ENCODE peak calls at places on chromosomes 12 and 14, in four cellular contexts. P, G, T and A are unnamed samples.

GRCh38 chr14:58607571-58608317 is 30.0 kb upstream of the DACT1 start:
- DNase-seq in P (no peak), G (peak; percentile 87), T (no peak), A (no peak)

GRCh38 chr12:46373303-46374182 is 970 bp upstream of the SLC38A2 start:
- DNase-seq in T (peak; percentile 69), P (no peak), G (peak; percentile 52), A (peak; percentile 35)

GRCh38 chr14:78245238-78245637 is 75.1 kb downstream of the NRXN3 start:
- DNase-seq in G (no peak), P (no peak), T (no peak), A (no peak)

GRCh38 chr12:88625316-88625715 is 45.0 kb upstream of the KITLG start:
- DNase-seq in P (no peak), T (no peak), G (no peak), A (no peak)

GRCh38 chr12:113325938-113326337 is 9.0 kb downstream of the SLC8B1 start:
- DNase-seq in P (no peak), G (no peak), T (no peak), A (no peak)

GRCh38 chr12:118061876-118062791 is 1.2 kb upstream of the WSB2 start:
- DNase-seq in T (peak; percentile 22), G (peak; percentile 48), P (peak; percentile 68), A (peak; percentile 71)

GRCh38 chr12:67794151-67794550 is 145.6 kb downstream of the DYRK2 start:
- DNase-seq in P (no peak), G (no peak), T (no peak), A (no peak)

GRCh38 chr12:50326636-50327284 is 43.4 kb upstream of the LIMA1 start:
- DNase-seq in G (peak; percentile 57), P (no peak), T (no peak), A (peak; percentile 31)

GRCh38 chr14:35285168-35285990 is 6.8 kb upstream of the PSMA6 start:
- DNase-seq in G (peak; percentile 62), P (no peak), T (peak; percentile 88), A (no peak)

GRCh38 chr12:123453165-123453564 is 4.8 kb upstream of the SNRNP35 start:
- DNase-seq in T (no peak), P (no peak), G (no peak), A (no peak)

GRCh38 chr14:52015411-52016030 is 26.2 kb downstream of the RTRAF start:
- DNase-seq in G (peak; percentile 29), T (peak; percentile 48), P (no peak), A (no peak)

GRCh38 chr12:125132698-125133400 is 67.6 kb downstream of the AACS start:
- DNase-seq in G (no peak), P (no peak), T (peak; percentile 86), A (no peak)

GRCh38 chr14:64775081-64775777 is 71.0 kb downstream of the PLEKHG3 start:
- DNase-seq in G (no peak), P (no peak), T (no peak), A (no peak)

GRCh38 chr12:93776581-93777018 is 99.4 kb downstream of the CRADD start:
- DNase-seq in G (no peak), P (no peak), T (no peak), A (no peak)

GRCh38 chr14:68245146-68246073 is 425.8 kb downstream of the RAD51B start:
- DNase-seq in T (no peak), P (no peak), G (peak; percentile 53), A (peak; percentile 68)

GRCh38 chr12:113292091-113292490 is 42.8 kb downstream of the SLC8B1 start:
- DNase-seq in G (peak; percentile 33), T (no peak), P (no peak), A (no peak)

GRCh38 chr12:51059086-51059485 is 11.0 kb downstream of the LETMD1 start:
- DNase-seq in T (no peak), G (no peak), P (no peak), A (no peak)

GRCh38 chr12:12379831-12380730 is 23.2 kb downstream of the BORCS5 start:
- DNase-seq in P (no peak), T (peak; percentile 21), G (no peak), A (no peak)

DNA sequence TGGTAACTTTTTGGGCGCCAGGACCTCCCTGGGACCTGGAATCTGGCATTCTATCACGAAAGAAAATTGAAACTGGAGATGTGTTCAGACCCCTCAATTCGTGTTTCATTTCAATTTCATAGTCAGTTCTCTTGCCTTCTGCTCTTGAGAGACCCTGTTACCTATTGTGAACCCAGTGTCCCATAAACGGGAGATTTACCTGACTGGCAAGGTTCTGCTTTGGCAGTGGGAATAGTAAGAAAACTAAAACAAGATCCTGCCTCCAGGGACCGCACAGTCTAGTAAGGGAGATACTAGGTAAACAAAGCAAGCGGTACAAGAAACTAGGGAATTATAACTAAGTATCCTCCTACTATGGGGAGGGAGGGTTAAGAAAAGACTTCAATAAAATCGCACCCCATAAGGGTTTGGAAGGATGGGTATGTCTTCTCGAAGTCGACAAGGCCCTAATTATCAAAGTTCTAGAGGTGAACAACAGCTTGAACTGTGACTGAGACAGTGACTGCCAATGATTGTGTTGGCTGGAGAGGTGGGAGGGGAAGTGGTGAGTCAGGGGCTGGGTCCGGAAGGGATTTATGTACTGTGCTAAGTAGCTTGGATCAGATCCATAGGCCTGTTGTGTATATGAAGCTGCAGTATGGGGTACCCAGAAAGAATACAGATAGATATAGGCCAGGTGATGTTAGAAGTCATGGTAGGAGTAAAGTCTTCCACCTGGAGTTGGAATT is 754 bp downstream of the ACSS3 start:
- DNase-seq in G (peak; percentile 22), P (no peak), T (no peak), A (no peak)
- H3K4me3 ChIP-seq in G (no peak overlapping the region), P (peak overlapping the region; percentile 87), T (no peak overlapping the region), A (no peak overlapping the region)

DNA sequence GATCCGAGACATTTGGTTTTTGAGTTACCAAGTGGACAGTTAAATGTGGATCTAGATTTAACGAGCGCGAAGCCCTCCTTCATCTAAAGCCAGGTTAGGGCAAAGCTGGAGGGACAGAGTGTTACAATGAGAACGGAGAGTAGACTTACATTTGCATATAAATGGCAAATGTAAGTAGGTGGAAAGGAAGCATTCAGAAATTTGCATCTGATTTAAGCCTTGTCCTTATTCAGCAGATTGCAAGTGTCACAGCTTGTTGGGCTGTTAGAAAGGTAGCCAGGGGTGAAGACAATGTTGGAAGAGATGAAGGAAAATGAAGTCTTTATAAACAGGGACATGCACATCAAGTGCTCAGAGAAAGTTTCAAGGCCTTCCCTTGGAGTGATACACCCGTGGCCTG is 806.2 kb downstream of the GALC start:
- DNase-seq in G (no peak), T (no peak), P (peak; percentile 49), A (no peak)
- H3K4me3 ChIP-seq in G (no peak overlapping the region), T (no peak overlapping the region), P (no peak overlapping the region), A (no peak overlapping the region)

GRCh38 chr14:20986811-20987210 is 3.0 kb upstream of the METTL17 start:
- DNase-seq in P (no peak), T (peak; percentile 62), G (peak; percentile 99), A (no peak)
- H3K4me3 ChIP-seq in P (no peak overlapping the region), T (no peak overlapping the region), G (no peak overlapping the region), A (no peak overlapping the region)

GRCh38 chr12:91413591-91413990 is 231.0 kb upstream of the DCN start:
- DNase-seq in T (no peak), P (no peak), G (peak; percentile 93), A (no peak)
- H3K4me3 ChIP-seq in T (no peak overlapping the region), P (no peak overlapping the region), G (no peak overlapping the region), A (no peak overlapping the region)

GRCh38 chr14:106694638-106695393 is 1168.4 kb downstream of the TMEM121 start:
- DNase-seq in T (peak; percentile 81), G (peak; percentile 41), P (no peak), A (peak; percentile 17)
- H3K4me3 ChIP-seq in T (peak overlapping the region; percentile 11), G (no peak overlapping the region), P (no peak overlapping the region), A (no peak overlapping the region)

DNA sequence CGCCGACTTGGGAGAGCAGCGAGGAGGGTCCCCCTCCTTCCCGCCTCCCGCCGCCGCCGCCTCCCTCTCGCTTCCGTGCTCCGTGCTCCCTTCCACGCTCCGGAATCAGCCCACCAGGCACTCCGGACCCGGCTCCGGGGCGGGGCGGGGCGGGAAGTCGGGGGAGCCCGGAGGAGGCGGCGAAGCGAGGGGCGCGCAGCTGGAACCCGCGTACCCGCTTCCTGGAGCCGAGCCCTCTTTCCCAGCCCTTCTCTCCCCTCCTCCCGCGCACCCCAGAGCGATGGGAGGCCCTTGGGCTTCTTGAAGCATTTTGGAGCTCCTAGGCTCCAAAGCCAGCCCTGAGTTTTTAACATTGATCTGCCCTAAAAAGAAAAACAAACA is at the start of gene SYNDIG1L:
- DNase-seq in G (no peak), T (no peak), P (no peak), A (no peak)
- H3K4me3 ChIP-seq in G (no peak within 1 kb of the TSS), T (no peak within 1 kb of the TSS), P (peak within 1 kb of the TSS; percentile 18), A (no peak within 1 kb of the TSS)

GRCh38 chr14:92651106-92651792 is 97.2 kb downstream of the LGMN start:
- DNase-seq in P (no peak), G (no peak), T (peak; percentile 92), A (no peak)
- H3K4me3 ChIP-seq in P (no peak overlapping the region), G (no peak overlapping the region), T (peak overlapping the region; percentile 11), A (no peak overlapping the region)

GRCh38 chr14:106876711-106877110 is 1350.3 kb downstream of the TMEM121 start:
- DNase-seq in G (no peak), T (no peak), P (no peak), A (no peak)

GRCh38 chr14:106874365-106874764 is 1348.0 kb downstream of the TMEM121 start:
- DNase-seq in T (peak; percentile 35), P (no peak), G (no peak), A (no peak)

GRCh38 chr14:106877527-106877926 is 1351.1 kb downstream of the TMEM121 start:
- DNase-seq in P (no peak), G (no peak), T (no peak), A (no peak)

GRCh38 chr14:106875503-106875902 is 1349.1 kb downstream of the TMEM121 start:
- DNase-seq in G (no peak), P (no peak), T (peak; percentile 69), A (peak; percentile 30)

DNA sequence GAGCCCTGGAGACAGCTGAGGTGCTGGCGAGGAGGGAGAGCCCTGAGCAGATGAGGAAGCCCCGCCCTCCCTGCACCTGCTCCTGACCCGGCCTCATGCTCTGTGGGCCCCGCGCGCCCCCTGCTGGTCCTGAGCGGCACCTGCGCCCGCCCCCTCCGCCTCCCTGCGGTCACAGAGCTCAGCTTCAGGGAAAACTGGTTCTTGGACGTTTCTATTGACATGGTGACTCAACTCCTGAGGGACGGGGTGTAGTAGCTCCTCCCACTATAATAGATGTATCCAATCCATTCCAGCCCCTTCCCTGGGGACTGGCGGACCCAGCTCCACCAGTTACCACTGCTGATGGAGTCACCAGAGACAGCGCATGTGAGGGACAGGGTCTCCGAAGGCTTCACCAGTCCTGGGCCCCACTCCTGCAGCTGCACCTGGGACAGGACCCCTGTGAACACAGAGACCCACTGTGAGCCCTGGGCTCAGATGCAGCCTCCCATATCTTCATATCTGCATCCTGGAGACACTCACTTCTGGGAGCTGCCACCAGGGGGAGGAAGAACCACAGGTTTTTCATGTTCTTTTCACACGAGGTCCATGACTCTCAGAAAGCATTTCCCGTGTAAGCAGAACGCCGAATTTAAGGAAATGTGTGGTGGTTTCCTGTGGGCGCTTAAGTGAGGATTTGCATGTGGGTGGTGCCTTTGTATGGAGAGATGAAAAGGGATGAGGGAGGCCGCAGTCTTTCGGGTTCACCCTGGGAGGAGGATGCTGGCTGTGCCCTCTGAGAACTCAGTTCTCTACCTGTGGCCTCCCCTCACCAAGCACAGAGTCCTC is 1346.5 kb downstream of the TMEM121 start:
- DNase-seq in T (peak; percentile 90), P (no peak), G (no peak), A (no peak)
- H3K4me3 ChIP-seq in T (no peak overlapping the region), P (no peak overlapping the region), G (no peak overlapping the region), A (no peak overlapping the region)